ENCODE peak calls at places on chromosomes 11 and 22, in six cellular contexts. B, A, N, R, O and L are unnamed samples.

GRCh38 chr11:134939046-134939445 is 527.0 kb upstream of the B3GAT1 start:
- DNase-seq in O (no peak), A (no peak), R (no peak), N (no peak), B (peak), L (no peak)

GRCh38 chr11:9754041-9754471 is 90.2 kb downstream of the SWAP70 start:
- DNase-seq in O (no peak), B (no peak), N (no peak), R (no peak), A (no peak), L (peak)

GRCh38 chr22:38970548-38970947 is 11.6 kb upstream of the APOBEC3B start:
- DNase-seq in N (no peak), O (no peak), B (no peak), A (no peak), R (no peak), L (no peak)

GRCh38 chr11:89498845-89499448 is 7.8 kb upstream of the NOX4 start:
- DNase-seq in O (no peak), R (no peak), A (no peak), N (no peak), B (no peak), L (no peak)

GRCh38 chr11:67316882-67317364 is 13.6 kb downstream of the SSH3 start:
- DNase-seq in B (no peak), O (peak), A (no peak), R (no peak), N (no peak), L (peak)

GRCh38 chr22:38043151-38044039 is 13.8 kb upstream of the PICK1 start:
- DNase-seq in R (no peak), O (no peak), A (no peak), B (no peak), N (no peak), L (no peak)

GRCh38 chr11:102553835-102554282 is 23.3 kb upstream of the MMP7 start:
- DNase-seq in N (no peak), O (no peak), R (no peak), B (no peak), A (no peak), L (no peak)

GRCh38 chr11:47234669-47235075 is 13.9 kb downstream of the ACP2 start:
- DNase-seq in A (no peak), O (peak), N (no peak), R (no peak), B (no peak), L (peak)

GRCh38 chr11:122181372-122181771 is 65.4 kb upstream of the BLID start:
- DNase-seq in B (no peak), N (no peak), O (no peak), A (no peak), R (no peak), L (no peak)

GRCh38 chr11:118171274-118172062 is 5.0 kb downstream of the SCN2B start:
- DNase-seq in A (peak), N (no peak), O (peak), R (peak), B (peak), L (peak)

GRCh38 chr22:49853981-49854791 is 542 bp downstream of the ZBED4 start:
- DNase-seq in O (peak), A (peak), N (no peak), R (no peak), B (peak), L (no peak)

GRCh38 chr11:47886096-47886495 is 37.9 kb upstream of the NUP160 start:
- DNase-seq in B (no peak), R (peak), O (peak), A (no peak), N (no peak), L (peak)

GRCh38 chr11:89736566-89736965 is 26.5 kb downstream of the TRIM77 start:
- DNase-seq in B (no peak), R (no peak), A (no peak), O (no peak), N (no peak), L (no peak)

GRCh38 chr11:44899959-44900358 is 50.7 kb downstream of the TP53I11 start:
- DNase-seq in A (peak), N (no peak), O (peak), B (peak), R (no peak), L (peak)

GRCh38 chr11:46681814-46682213 is 18.6 kb downstream of the ARHGAP1 start:
- DNase-seq in N (no peak), B (no peak), A (no peak), O (no peak), R (no peak), L (no peak)

GRCh38 chr11:103863497-103863896 is 172.9 kb upstream of the DDI1 start:
- DNase-seq in A (no peak), N (no peak), R (no peak), O (peak), B (no peak), L (peak)

GRCh38 chr11:15697437-15698236 is 582.9 kb downstream of the INSC start:
- DNase-seq in R (no peak), O (no peak), B (no peak), A (no peak), N (no peak), L (no peak)

GRCh38 chr11:6319879-6320410 is 356 bp downstream of the CAVIN3 start:
- DNase-seq in O (peak), A (no peak), R (peak), B (peak), N (peak), L (peak)

GRCh38 chr22:46737105-46737975 is 712 bp downstream of the CERK start:
- DNase-seq in N (no peak), A (peak), B (peak), O (peak), R (no peak), L (peak)

GRCh38 chr11:68689737-68690625 is 5.6 kb downstream of the GAL start:
- DNase-seq in B (no peak), O (no peak), R (no peak), A (no peak), N (no peak), L (no peak)

GRCh38 chr22:39514373-39514973 is 5.9 kb upstream of the ATF4 start:
- DNase-seq in R (no peak), A (no peak), B (peak), O (peak), N (no peak), L (peak)

GRCh38 chr22:40325315-40325714 is 21.0 kb upstream of the ADSL start:
- DNase-seq in R (no peak), B (no peak), O (no peak), A (no peak), N (no peak), L (no peak)

GRCh38 chr22:49920859-49921258 is 2.4 kb downstream of the CRELD2 start:
- DNase-seq in R (no peak), B (no peak), O (no peak), N (no peak), A (no peak), L (no peak)

GRCh38 chr11:810040-810567 is 337 bp downstream of the RPLP2 start:
- DNase-seq in A (no peak), R (no peak), O (no peak), N (no peak), B (no peak), L (no peak)
- TF ChIP-seq CTCF in A (no peak), R (no peak), O (no peak), N (peak), B (no peak), L (no peak)

DNA sequence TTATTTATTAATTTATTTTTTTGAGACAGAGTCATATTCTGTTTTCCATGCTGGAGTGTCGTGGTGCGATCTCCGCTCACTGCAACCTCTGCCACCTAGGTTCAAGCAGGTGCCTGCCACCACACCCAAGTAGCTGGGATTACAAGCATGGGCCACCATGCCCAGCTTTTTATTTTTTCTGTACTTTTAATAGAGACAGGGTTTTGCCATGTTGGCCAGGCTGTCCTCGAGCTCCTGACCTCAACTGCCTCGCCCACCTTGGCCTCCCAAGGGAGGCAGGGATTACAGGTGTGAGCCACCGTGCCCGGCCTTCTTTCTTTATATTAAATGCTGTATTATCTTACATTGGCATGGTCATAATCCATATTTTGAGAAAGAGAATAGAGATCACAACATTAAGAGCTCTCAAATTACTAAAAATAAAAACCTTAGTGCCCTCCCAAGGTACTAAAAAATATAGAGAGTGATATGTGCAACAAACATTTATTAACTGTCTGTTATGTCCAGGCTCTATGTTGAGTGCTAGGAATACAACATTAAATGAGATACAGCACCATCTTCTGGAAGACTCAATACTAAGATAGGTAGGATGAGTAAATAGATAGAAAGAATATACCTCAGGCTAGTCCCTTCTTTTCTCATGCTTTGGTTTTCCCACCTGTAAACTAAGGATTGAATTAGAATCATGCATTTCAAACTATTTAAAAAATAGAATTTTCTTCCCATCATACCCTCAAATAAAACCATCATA is 84.1 kb downstream of the BBOX1 start:
- DNase-seq in A (no peak), N (no peak), O (peak), B (no peak), R (no peak), L (peak)
- TF ChIP-seq CTCF in A (peak), N (no peak), O (peak), B (no peak), R (peak), L (peak)

GRCh38 chr22:24119476-24119875 is 61.8 kb upstream of the SUSD2 start:
- DNase-seq in O (no peak), B (no peak), N (no peak), R (no peak), A (no peak), L (no peak)

GRCh38 chr22:24120029-24120428 is 61.3 kb upstream of the SUSD2 start:
- DNase-seq in A (no peak), N (no peak), O (no peak), B (no peak), R (no peak), L (no peak)

GRCh38 chr22:24115247-24116207 is 65.8 kb upstream of the SUSD2 start:
- DNase-seq in A (no peak), N (no peak), B (no peak), O (no peak), R (no peak), L (no peak)

GRCh38 chr22:24118689-24119384 is 62.5 kb upstream of the SUSD2 start:
- DNase-seq in N (peak), O (no peak), A (no peak), R (peak), B (no peak), L (no peak)

GRCh38 chr22:24117942-24118341 is 63.3 kb upstream of the SUSD2 start:
- DNase-seq in N (no peak), R (no peak), O (no peak), B (peak), A (no peak), L (no peak)
- TF ChIP-seq CTCF in N (no peak), R (no peak), O (no peak), B (no peak), A (peak), L (peak)

DNA sequence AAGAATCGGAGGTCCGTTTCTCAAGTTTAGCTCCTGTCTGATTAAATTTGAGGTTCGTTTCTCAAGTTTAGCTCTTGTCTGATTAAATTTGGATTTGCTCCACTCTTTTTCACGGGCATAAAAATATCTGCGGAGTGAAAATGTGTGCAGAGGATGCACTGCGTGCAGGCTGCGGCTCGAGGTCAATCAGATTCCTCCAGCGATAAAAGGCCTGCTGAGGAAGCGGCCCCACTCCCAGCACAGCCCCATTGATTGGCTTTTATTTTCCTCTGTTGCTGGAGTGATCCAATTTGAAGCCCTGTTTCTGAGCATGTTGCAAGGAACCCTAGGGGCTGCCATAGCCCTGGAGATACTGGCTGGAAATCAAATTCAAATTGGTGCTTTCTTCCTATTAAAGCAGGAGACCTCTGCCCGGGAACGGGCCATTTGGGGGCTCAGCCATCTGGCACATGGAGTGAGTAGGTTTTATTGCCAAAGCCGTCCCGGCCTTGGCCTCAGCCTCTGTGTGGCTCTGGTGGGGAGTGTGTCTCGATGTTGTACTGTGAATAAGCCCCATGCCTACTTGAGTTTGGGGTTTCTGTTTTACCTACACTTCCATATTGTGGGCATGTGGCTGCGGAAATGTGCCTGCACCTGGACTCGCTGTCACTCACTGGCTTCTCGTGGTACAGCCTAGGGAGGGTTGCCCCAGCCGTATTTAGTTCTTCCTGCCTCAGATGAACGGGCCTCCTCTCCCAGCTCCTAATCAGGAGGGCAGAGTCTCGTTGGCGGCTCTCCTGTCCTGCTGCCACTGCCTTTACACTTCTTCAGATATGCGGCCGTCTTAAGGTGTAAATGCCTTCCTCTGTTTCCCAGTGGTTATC is 25.5 kb downstream of the PARVB start:
- DNase-seq in A (no peak), B (no peak), O (no peak), R (no peak), N (no peak), L (no peak)
- TF ChIP-seq CTCF in A (no peak), B (no peak), O (no peak), R (no peak), N (no peak), L (no peak)

GRCh38 chr11:12888525-12889158 is 120.5 kb upstream of the RASSF10 start:
- DNase-seq in A (peak), R (peak), N (peak), O (peak), B (peak), L (peak)
- TF ChIP-seq CTCF in A (peak), R (peak), N (peak), O (peak), B (peak), L (peak)